ENCODE peak calls at places on chromosomes 3 and 15, in six cellular contexts. V is MCF 10A, E is EH, Z is HFFc6, H is RPMI8226, B is NCI-H446 treated with DMSO at 0.1 percent for 48 hours. T is an unnamed sample.

GRCh38 chr3:156150434-156151066 is 30.2 kb downstream of the KCNAB1 start:
- DNase-seq in V (peak; percentile 62), E (peak; percentile 63), Z (peak; percentile 50), H (peak; percentile 69), B (peak; percentile 29), T (peak; percentile 15)

GRCh38 chr3:88412346-88412745 is 262.6 kb downstream of the C3orf38 start:
- DNase-seq in V (no peak), E (no peak), Z (no peak), H (no peak), B (no peak), T (no peak)

GRCh38 chr3:47152578-47152977 is 11.3 kb downstream of the SETD2 start:
- DNase-seq in V (no peak), E (no peak), Z (no peak), H (no peak), B (no peak), T (no peak)

GRCh38 chr3:148439254-148439822 is 258.4 kb upstream of the AGTR1 start:
- DNase-seq in V (no peak), E (no peak), Z (no peak), H (no peak), B (no peak), T (no peak)

GRCh38 chr3:126270145-126270811 is 86.9 kb downstream of the KLF15 start:
- DNase-seq in V (peak; percentile 78), E (peak; percentile 21), Z (no peak), H (no peak), B (peak; percentile 23), T (peak; percentile 61)

GRCh38 chr3:34213481-34213880 is 415.1 kb downstream of the PDCD6IP start:
- DNase-seq in V (no peak), E (no peak), Z (no peak), H (no peak), B (no peak), T (no peak)

GRCh38 chr15:27744651-27745050 is 354.5 kb downstream of the OCA2 start:
- DNase-seq in V (no peak), E (no peak), Z (no peak), H (no peak), B (no peak), T (no peak)

GRCh38 chr3:159266779-159267178 is 464.9 kb downstream of the MFSD1 start:
- DNase-seq in V (peak; percentile 76), E (peak; percentile 43), Z (peak; percentile 37), H (peak; percentile 59), B (peak; percentile 10), T (peak; percentile 20)

GRCh38 chr3:169886671-169887070 is 16.9 kb upstream of the LRRC31 start:
- DNase-seq in V (peak; percentile 85), E (peak; percentile 47), Z (peak; percentile 33), H (no peak), B (peak; percentile 54), T (peak; percentile 37)

GRCh38 chr15:58453931-58454793 is 22.4 kb downstream of the LIPC start:
- DNase-seq in V (no peak), E (no peak), Z (no peak), H (peak; percentile 84), B (no peak), T (no peak)

GRCh38 chr15:80182611-80183210 is 29.9 kb downstream of the FAH start:
- DNase-seq in V (peak; percentile 17), E (peak; percentile 88), Z (peak; percentile 61), H (no peak), B (peak; percentile 46), T (no peak)

GRCh38 chr3:53402323-53402722 is 55.0 kb upstream of the DCP1A start:
- DNase-seq in V (no peak), E (no peak), Z (no peak), H (no peak), B (no peak), T (no peak)

GRCh38 chr15:88255109-88255495 is 1.4 kb downstream of the NTRK3 start:
- DNase-seq in V (no peak), E (no peak), Z (no peak), H (no peak), B (no peak), T (no peak)

GRCh38 chr3:46609944-46610722 is 2.2 kb upstream of the FAM240A start:
- DNase-seq in V (no peak), E (no peak), Z (no peak), H (no peak), B (no peak), T (no peak)